ENCODE peak calls at places on chromosomes 7 and 10, in four cellular contexts. W, B, P and L are unnamed samples.

GRCh38 chr10:78312197-78313046 is 278.8 kb downstream of the RPS24 start:
- DNase-seq in B (no peak), W (no peak), P (peak; percentile 86), L (no peak)

GRCh38 chr10:51867956-51868355 is 168.6 kb upstream of the CSTF2T start:
- DNase-seq in P (no peak), W (no peak), B (peak; percentile 97), L (peak; percentile 87)

GRCh38 chr10:11175823-11176243 is 158.2 kb downstream of the CELF2 start:
- DNase-seq in W (no peak), B (no peak), P (no peak), L (no peak)

GRCh38 chr10:28668363-28669226 is 8.7 kb upstream of the BAMBI start:
- DNase-seq in P (peak; percentile 75), W (peak; percentile 67), B (peak; percentile 20), L (peak; percentile 38)

GRCh38 chr10:29715296-29715695 is 80.5 kb upstream of the SVIL start:
- DNase-seq in P (no peak), W (no peak), B (no peak), L (no peak)

GRCh38 chr7:2106920-2107319 is 125.8 kb downstream of the MAD1L1 start:
- DNase-seq in B (no peak), P (peak; percentile 56), W (no peak), L (peak; percentile 74)

GRCh38 chr7:31688347-31688746 is 1.3 kb downstream of the PPP1R17 start:
- DNase-seq in W (no peak), B (no peak), P (no peak), L (no peak)

GRCh38 chr7:116674508-116675173 is 2.6 kb downstream of the MET start:
- DNase-seq in P (no peak), W (no peak), B (no peak), L (peak; percentile 83)

GRCh38 chr10:24603333-24603732 is 120.4 kb downstream of the ARHGAP21 start:
- DNase-seq in W (no peak), P (no peak), B (peak; percentile 43), L (peak; percentile 46)

GRCh38 chr7:31051598-31052503 is at the start of gene ADCYAP1R1:
- DNase-seq in P (peak; percentile 25), W (no peak), B (no peak), L (no peak)

GRCh38 chr10:79434223-79434687 is 11.2 kb downstream of the ZCCHC24 start:
- DNase-seq in B (no peak), P (peak; percentile 20), W (no peak), L (no peak)

GRCh38 chr7:66727058-66727457 is 13.5 kb upstream of the RABGEF1 start:
- DNase-seq in P (no peak), B (no peak), W (no peak), L (no peak)

GRCh38 chr10:119596537-119597404 is at the start of gene TIAL1:
- DNase-seq in B (peak; percentile 100), P (peak; percentile 98), W (peak; percentile 97), L (peak; percentile 99)

GRCh38 chr10:119595715-119596515 is 849 bp downstream of the TIAL1 start:
- DNase-seq in B (peak; percentile 40), P (peak; percentile 38), W (peak; percentile 75), L (no peak)

GRCh38 chr10:119597405-119598186 is 832 bp upstream of the TIAL1 start:
- DNase-seq in P (no peak), W (no peak), B (no peak), L (no peak)

GRCh38 chr10:119598397-119598796 is 1.6 kb upstream of the TIAL1 start:
- DNase-seq in B (no peak), P (no peak), W (no peak), L (no peak)

GRCh38 chr10:119595134-119595714 is 1.5 kb downstream of the TIAL1 start:
- DNase-seq in P (no peak), W (no peak), B (peak; percentile 50), L (peak; percentile 65)
- H3K4me1 ChIP-seq in P (peaks cover 10% of the 10 kb centered on the region), W (peaks cover 50% of the 10 kb centered on the region), B (peaks cover 2% of the 10 kb centered on the region), L (peaks cover 25% of the 10 kb centered on the region)

GRCh38 chr7:139735912-139736595 is 41.7 kb downstream of the HIPK2 start:
- DNase-seq in W (no peak), B (no peak), P (no peak), L (no peak)
- H3K4me1 ChIP-seq in W (peaks cover 95% of the 10 kb centered on the region), B (peaks cover 30% of the 10 kb centered on the region), P (peaks cover 7% of the 10 kb centered on the region), L (peaks cover 33% of the 10 kb centered on the region)

GRCh38 chr7:21766218-21766617 is 179.5 kb downstream of the CDCA7L start:
- DNase-seq in P (no peak), W (no peak), B (no peak), L (no peak)

GRCh38 chr7:21771906-21772610 is 173.6 kb downstream of the CDCA7L start:
- DNase-seq in W (no peak), B (peak; percentile 8), P (no peak), L (peak; percentile 58)

GRCh38 chr7:21767300-21767900 is 178.3 kb downstream of the CDCA7L start:
- DNase-seq in P (no peak), W (no peak), B (peak; percentile 78), L (peak; percentile 54)

GRCh38 chr7:21771261-21771660 is 174.4 kb downstream of the CDCA7L start:
- DNase-seq in B (no peak), P (no peak), W (no peak), L (no peak)

DNA sequence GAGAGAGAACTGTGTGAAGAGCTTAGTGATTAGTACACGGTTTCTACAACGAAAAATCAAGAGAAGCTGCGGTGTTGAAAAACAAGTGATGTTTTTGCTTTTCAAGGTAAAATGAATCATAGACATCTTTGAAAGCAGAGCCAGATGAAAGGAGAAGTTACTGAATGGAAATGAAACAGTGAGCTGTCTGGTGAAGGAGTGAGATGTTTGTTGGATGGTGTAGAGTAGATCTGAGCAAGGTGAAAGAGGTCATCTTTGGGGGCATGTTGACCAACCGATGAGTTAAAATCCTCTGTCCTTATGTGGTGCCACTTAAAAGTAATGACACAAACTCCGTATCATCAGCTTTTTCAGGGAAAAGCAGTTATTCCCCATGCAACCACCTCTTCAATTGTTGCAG is 177.4 kb downstream of the CDCA7L start:
- DNase-seq in W (no peak), B (no peak), P (no peak), L (no peak)
- H3K4me1 ChIP-seq in W (peaks cover 3% of the 10 kb centered on the region), B (no peaks in the 10 kb centered on the region), P (no peaks in the 10 kb centered on the region), L (no peaks in the 10 kb centered on the region)

DNA sequence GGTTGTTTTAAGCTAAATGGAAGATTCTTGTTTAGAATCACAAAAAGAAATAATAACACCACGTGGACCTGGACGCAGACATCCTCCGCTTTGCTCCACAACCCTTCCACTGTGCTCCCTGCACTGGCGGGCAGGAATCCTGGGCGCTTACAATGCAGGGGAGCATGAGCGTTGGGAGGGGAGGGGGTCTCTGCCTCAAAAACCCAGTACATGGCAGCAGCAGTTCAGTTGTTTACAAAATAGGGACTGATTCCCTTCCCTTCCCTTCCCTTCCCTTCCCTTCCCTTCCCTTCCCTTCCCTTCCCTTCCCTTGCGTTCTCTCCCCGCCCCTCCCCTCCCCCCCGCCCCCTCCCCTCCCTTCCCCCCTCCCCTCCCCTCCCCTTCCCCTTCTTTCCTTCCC is 169.6 kb upstream of the ITGB1 start:
- DNase-seq in W (no peak), P (no peak), B (no peak), L (no peak)
- H3K4me1 ChIP-seq in W (peaks cover 32% of the 10 kb centered on the region), P (no peaks in the 10 kb centered on the region), B (peaks cover 22% of the 10 kb centered on the region), L (peaks cover 33% of the 10 kb centered on the region)